ENCODE peak calls at places on chromosomes 13 and 19, in four cellular contexts. One of them, this sample, is unnamed.

GRCh38 chr13:68304287-68304893 is 1074.3 kb upstream of the PCDH9 start:
- DNase-seq in Calu3: peak
- DNase-seq in cardiac fibroblast: peak
- DNase-seq in HS-5: peak
- DNase-seq in this sample: no peak

GRCh38 chr19:15123900-15124299 is 16.7 kb downstream of the SYDE1 start:
- DNase-seq in HS-5: no peak
- DNase-seq in Calu3: no peak
- DNase-seq in cardiac fibroblast: peak
- DNase-seq in this sample: no peak

GRCh38 chr13:31982124-31982523 is 49.5 kb upstream of the FRY start:
- DNase-seq in HS-5: no peak
- DNase-seq in Calu3: peak
- DNase-seq in cardiac fibroblast: no peak
- DNase-seq in this sample: no peak

GRCh38 chr13:98632971-98633370 is 56.1 kb upstream of the STK24 start:
- DNase-seq in HS-5: no peak
- DNase-seq in cardiac fibroblast: peak
- DNase-seq in Calu3: no peak
- DNase-seq in this sample: no peak

GRCh38 chr19:3458229-3458555 is 22.1 kb downstream of the SMIM24 start:
- DNase-seq in HS-5: no peak
- DNase-seq in Calu3: no peak
- DNase-seq in cardiac fibroblast: no peak
- DNase-seq in this sample: no peak

GRCh38 chr13:28204690-28205443 is 66.5 kb downstream of the PAN3 start:
- DNase-seq in HS-5: no peak
- DNase-seq in cardiac fibroblast: no peak
- DNase-seq in Calu3: no peak
- DNase-seq in this sample: no peak

GRCh38 chr19:34336781-34337271 is 28.2 kb upstream of the GPI start:
- DNase-seq in HS-5: no peak
- DNase-seq in Calu3: peak
- DNase-seq in cardiac fibroblast: peak
- DNase-seq in this sample: no peak

GRCh38 chr19:46660008-46660517 is 919 bp downstream of the DACT3 start:
- DNase-seq in Calu3: no peak
- DNase-seq in cardiac fibroblast: peak
- DNase-seq in HS-5: no peak
- DNase-seq in this sample: no peak

GRCh38 chr13:74134777-74135305 is 637 bp upstream of the KLF12 start:
- DNase-seq in Calu3: peak
- DNase-seq in HS-5: no peak
- DNase-seq in cardiac fibroblast: peak
- DNase-seq in this sample: peak

GRCh38 chr19:55640577-55641375 is at the start of gene ZNF580:
- DNase-seq in Calu3: peak
- DNase-seq in HS-5: no peak
- DNase-seq in cardiac fibroblast: peak
- DNase-seq in this sample: peak

GRCh38 chr13:40550130-40550529 is 116.3 kb downstream of the FOXO1 start:
- DNase-seq in HS-5: no peak
- DNase-seq in Calu3: no peak
- DNase-seq in cardiac fibroblast: no peak
- DNase-seq in this sample: no peak

GRCh38 chr19:6604906-6605305 is 14.0 kb upstream of the CD70 start:
- DNase-seq in Calu3: no peak
- DNase-seq in cardiac fibroblast: no peak
- DNase-seq in HS-5: no peak
- DNase-seq in this sample: no peak

GRCh38 chr19:6416658-6417405 is 7.8 kb downstream of the KHSRP start:
- DNase-seq in HS-5: no peak
- DNase-seq in Calu3: no peak
- DNase-seq in cardiac fibroblast: no peak
- DNase-seq in this sample: no peak

GRCh38 chr19:11463391-11463790 is 17.5 kb downstream of the ELAVL3 start:
- DNase-seq in Calu3: no peak
- DNase-seq in HS-5: no peak
- DNase-seq in cardiac fibroblast: no peak
- DNase-seq in this sample: no peak

GRCh38 chr13:113106053-113106452 is 462 bp downstream of the F7 start:
- DNase-seq in Calu3: no peak
- DNase-seq in cardiac fibroblast: no peak
- DNase-seq in HS-5: no peak
- DNase-seq in this sample: peak

GRCh38 chr13:106755542-106755941 is 187.6 kb upstream of the ARGLU1 start:
- DNase-seq in cardiac fibroblast: no peak
- DNase-seq in Calu3: no peak
- DNase-seq in HS-5: no peak
- DNase-seq in this sample: no peak

GRCh38 chr13:73146705-73147104 is 87.9 kb downstream of the KLF5 start:
- DNase-seq in HS-5: no peak
- DNase-seq in Calu3: no peak
- DNase-seq in cardiac fibroblast: no peak
- DNase-seq in this sample: no peak

GRCh38 chr13:109479991-109480696 is 306.2 kb downstream of the IRS2 start:
- DNase-seq in Calu3: no peak
- DNase-seq in HS-5: no peak
- DNase-seq in cardiac fibroblast: peak
- DNase-seq in this sample: no peak

GRCh38 chr19:33500991-33501390 is 20.6 kb downstream of the PEPD start:
- DNase-seq in Calu3: no peak
- DNase-seq in cardiac fibroblast: no peak
- DNase-seq in HS-5: no peak
- DNase-seq in this sample: no peak

GRCh38 chr19:16076958-16077611 is 790 bp downstream of the TPM4 start:
- DNase-seq in HS-5: no peak
- DNase-seq in Calu3: no peak
- DNase-seq in cardiac fibroblast: peak
- DNase-seq in this sample: no peak

GRCh38 chr19:57946316-57946715 is 1.2 kb downstream of the ZNF256 start:
- DNase-seq in cardiac fibroblast: no peak
- DNase-seq in Calu3: no peak
- DNase-seq in HS-5: no peak
- DNase-seq in this sample: no peak

GRCh38 chr13:112740502-112741131 is 50.8 kb downstream of the ATP11A start:
- DNase-seq in HS-5: peak
- DNase-seq in Calu3: no peak
- DNase-seq in cardiac fibroblast: peak
- DNase-seq in this sample: no peak

GRCh38 chr13:113351514-113352026 is 12.4 kb downstream of the GRTP1 start:
- DNase-seq in cardiac fibroblast: no peak
- DNase-seq in Calu3: no peak
- DNase-seq in HS-5: no peak
- DNase-seq in this sample: no peak

GRCh38 chr13:73334459-73334858 is 275.7 kb downstream of the KLF5 start:
- DNase-seq in cardiac fibroblast: peak
- DNase-seq in Calu3: no peak
- DNase-seq in HS-5: no peak
- DNase-seq in this sample: no peak

GRCh38 chr13:82976499-82976898 is 905.8 kb downstream of the SLITRK1 start:
- DNase-seq in HS-5: no peak
- DNase-seq in cardiac fibroblast: no peak
- DNase-seq in Calu3: no peak
- DNase-seq in this sample: no peak

GRCh38 chr13:98405690-98406344 is 171.1 kb downstream of the STK24 start:
- DNase-seq in Calu3: no peak
- DNase-seq in cardiac fibroblast: no peak
- DNase-seq in HS-5: no peak
- DNase-seq in this sample: no peak

GRCh38 chr19:19746286-19747213 is 13.6 kb upstream of the ZNF14 start:
- DNase-seq in Calu3: no peak
- DNase-seq in HS-5: no peak
- DNase-seq in cardiac fibroblast: no peak
- DNase-seq in this sample: no peak

GRCh38 chr19:19719798-19720197 is 13.1 kb downstream of the ZNF14 start:
- DNase-seq in HS-5: no peak
- DNase-seq in cardiac fibroblast: no peak
- DNase-seq in Calu3: no peak
- DNase-seq in this sample: no peak

GRCh38 chr13:102784501-102784900 is 10.9 kb upstream of the TEX30 start:
- DNase-seq in HS-5: no peak
- DNase-seq in Calu3: no peak
- DNase-seq in cardiac fibroblast: no peak
- DNase-seq in this sample: no peak

GRCh38 chr13:42883142-42883541 is 101.8 kb downstream of the FAM216B start:
- DNase-seq in HS-5: no peak
- DNase-seq in cardiac fibroblast: peak
- DNase-seq in Calu3: no peak
- DNase-seq in this sample: no peak

GRCh38 chr13:102724923-102725322 is 30.1 kb upstream of the METTL21C start:
- DNase-seq in cardiac fibroblast: peak
- DNase-seq in Calu3: peak
- DNase-seq in HS-5: no peak
- DNase-seq in this sample: peak

GRCh38 chr19:18279516-18280246 is 1.7 kb downstream of the JUND start:
- DNase-seq in cardiac fibroblast: peak
- DNase-seq in Calu3: peak
- DNase-seq in HS-5: peak
- DNase-seq in this sample: peak

GRCh38 chr13:103935117-103935516 is 868.9 kb upstream of the SLC10A2 start:
- DNase-seq in cardiac fibroblast: no peak
- DNase-seq in HS-5: no peak
- DNase-seq in Calu3: no peak
- DNase-seq in this sample: no peak

GRCh38 chr13:55517312-55517711 is 1623.4 kb upstream of the PRR20A start:
- DNase-seq in HS-5: no peak
- DNase-seq in cardiac fibroblast: no peak
- DNase-seq in Calu3: no peak
- DNase-seq in this sample: no peak

GRCh38 chr13:111210488-111210887 is 95.4 kb downstream of the ARHGEF7 start:
- DNase-seq in Calu3: no peak
- DNase-seq in HS-5: peak
- DNase-seq in cardiac fibroblast: peak
- DNase-seq in this sample: no peak